ENCODE peak calls at places on chromosome 20, in four cellular contexts. D is HepG2, Z is HCT116, L is upper lobe of left lung. G is an unnamed sample.

GRCh38 chr20:10219452-10219791 is 792 bp downstream of the SNAP25 start:
- ATAC-seq in Z (peak; percentile 85), L (peak; percentile 95), D (peak; percentile 80), G (peak; percentile 72)

GRCh38 chr20:19583532-19584175 is 174.4 kb upstream of the RIN2 start:
- ATAC-seq in D (peak; percentile 89), L (peak; percentile 83), Z (peak; percentile 85), G (peak; percentile 49)

GRCh38 chr20:56778765-56779195 is 149.7 kb downstream of the TFAP2C start:
- ATAC-seq in D (peak; percentile 48), Z (no peak), L (no peak), G (no peak)

GRCh38 chr20:20399705-20400104 is 31.8 kb downstream of the INSM1 start:
- ATAC-seq in D (peak; percentile 83), L (no peak), Z (no peak), G (no peak)

GRCh38 chr20:13736792-13737191 is 47.9 kb downstream of the ESF1 start:
- ATAC-seq in L (peak; percentile 87), Z (no peak), D (no peak), G (peak; percentile 90)

GRCh38 chr20:49427751-49428518 is 54.5 kb downstream of the KCNB1 start:
- ATAC-seq in L (no peak), Z (no peak), D (no peak), G (peak; percentile 20)

GRCh38 chr20:1336699-1337387 is 7.9 kb upstream of the SDCBP2 start:
- ATAC-seq in L (peak; percentile 72), Z (no peak), D (no peak), G (peak; percentile 88)

GRCh38 chr20:47297746-47298145 is 58.8 kb downstream of the ZMYND8 start:
- ATAC-seq in Z (no peak), D (no peak), L (no peak), G (no peak)

GRCh38 chr20:44011251-44011940 is 96.7 kb downstream of the TOX2 start:
- ATAC-seq in Z (no peak), L (no peak), D (no peak), G (no peak)

GRCh38 chr20:25389858-25390537 is 637 bp downstream of the ABHD12 start:
- ATAC-seq in D (peak; percentile 72), Z (peak; percentile 78), L (peak; percentile 63), G (peak; percentile 32)

GRCh38 chr20:38299963-38300362 is 4.0 kb upstream of the BPI start:
- ATAC-seq in Z (peak; percentile 30), L (no peak), D (no peak), G (no peak)

GRCh38 chr20:37282558-37282957 is 6.9 kb upstream of the MANBAL start:
- ATAC-seq in D (no peak), L (peak; percentile 61), Z (peak; percentile 30), G (peak; percentile 69)

GRCh38 chr20:24870876-24871275 is 78.2 kb upstream of the CST7 start:
- ATAC-seq in L (no peak), D (peak; percentile 67), Z (no peak), G (no peak)

GRCh38 chr20:35436175-35436568 is 1.9 kb downstream of the GDF5 start:
- ATAC-seq in L (no peak), D (no peak), Z (no peak), G (no peak)

GRCh38 chr20:10065154-10065833 is 30.5 kb downstream of the ANKEF1 start:
- ATAC-seq in Z (no peak), L (no peak), D (no peak), G (no peak)

GRCh38 chr20:57996936-57997629 is 231.4 kb downstream of the ANKRD60 start:
- ATAC-seq in Z (no peak), L (no peak), D (no peak), G (no peak)

GRCh38 chr20:46990017-46990810 is 95.6 kb downstream of the EYA2 start:
- ATAC-seq in L (peak; percentile 78), Z (no peak), D (no peak), G (peak; percentile 61)

GRCh38 chr20:35619196-35620095 is 3.8 kb downstream of the SPAG4 start:
- ATAC-seq in Z (peak; percentile 71), L (peak; percentile 39), D (peak; percentile 69), G (peak; percentile 30)

GRCh38 chr20:46715292-46715756 is 5.9 kb downstream of the SLC2A10 start:
- ATAC-seq in D (peak; percentile 31), Z (peak; percentile 97), L (peak; percentile 38), G (peak; percentile 94)

GRCh38 chr20:32004963-32005362 is 5.3 kb upstream of the CCM2L start:
- ATAC-seq in Z (peak; percentile 67), D (peak; percentile 18), L (no peak), G (no peak)

GRCh38 chr20:44064501-44065400 is 122.2 kb downstream of the JPH2 start:
- ATAC-seq in L (no peak), D (no peak), Z (no peak), G (no peak)

GRCh38 chr20:1907586-1907985 is 12.4 kb downstream of the SIRPA start:
- ATAC-seq in L (no peak), Z (no peak), D (no peak), G (no peak)

GRCh38 chr20:17882065-17882833 is 86.3 kb downstream of the SNX5 start:
- ATAC-seq in D (peak; percentile 90), L (no peak), Z (no peak), G (no peak)

GRCh38 chr20:17878069-17878911 is 90.3 kb downstream of the SNX5 start:
- ATAC-seq in Z (no peak), L (no peak), D (no peak), G (no peak)

GRCh38 chr20:17875981-17876385 is 92.6 kb downstream of the SNX5 start:
- ATAC-seq in L (no peak), D (peak; percentile 1), Z (no peak), G (no peak)

GRCh38 chr20:17881741-17882064 is 86.9 kb downstream of the SNX5 start:
- ATAC-seq in D (no peak), L (no peak), Z (no peak), G (no peak)

GRCh38 chr20:17878912-17879602 is 89.5 kb downstream of the SNX5 start:
- ATAC-seq in L (no peak), D (no peak), Z (no peak), G (no peak)
- TF ChIP-seq CTCF in L (no peak), D (no peak), Z (no peak), G (no peak)

DNA sequence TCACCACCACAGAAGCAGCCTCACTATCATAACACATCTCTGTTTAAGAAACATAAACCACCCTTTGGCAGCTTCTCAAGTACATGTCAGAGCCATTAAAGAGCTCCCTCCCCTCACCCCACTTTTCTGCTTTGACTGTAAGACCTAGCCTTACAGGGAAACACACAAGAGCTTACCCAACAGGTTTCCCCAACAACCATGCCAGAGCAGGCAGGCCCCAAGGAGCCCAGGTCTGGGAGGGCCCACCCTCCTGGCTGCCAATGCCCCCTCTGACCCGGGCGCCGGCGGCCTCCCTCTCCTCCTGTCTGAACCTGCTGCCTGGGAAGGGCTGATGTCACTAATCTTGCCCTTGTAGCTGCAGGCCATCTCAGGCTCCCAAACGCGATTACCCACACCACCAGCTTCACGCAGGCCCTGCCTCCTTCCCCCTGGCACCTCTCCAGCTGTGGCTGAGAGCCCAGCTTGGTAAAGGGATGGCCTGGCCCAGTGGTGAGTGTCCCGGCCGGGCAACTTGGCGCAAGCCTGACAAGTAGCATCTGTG is 402.0 kb downstream of the MAFB start:
- ATAC-seq in D (no peak), L (peak; percentile 59), Z (no peak), G (no peak)
- TF ChIP-seq POLR2AphosphoS5 in D (no peak), L (no peak), Z (no peak), G (peak; percentile 8)

GRCh38 chr20:34312544-34313217 is 9.5 kb upstream of the AHCY start:
- ATAC-seq in Z (peak; percentile 79), L (peak; percentile 99), D (peak; percentile 73), G (peak; percentile 90)
- TF ChIP-seq POLR2A in Z (no peak), L (no peak), D (no peak), G (no peak)

DNA sequence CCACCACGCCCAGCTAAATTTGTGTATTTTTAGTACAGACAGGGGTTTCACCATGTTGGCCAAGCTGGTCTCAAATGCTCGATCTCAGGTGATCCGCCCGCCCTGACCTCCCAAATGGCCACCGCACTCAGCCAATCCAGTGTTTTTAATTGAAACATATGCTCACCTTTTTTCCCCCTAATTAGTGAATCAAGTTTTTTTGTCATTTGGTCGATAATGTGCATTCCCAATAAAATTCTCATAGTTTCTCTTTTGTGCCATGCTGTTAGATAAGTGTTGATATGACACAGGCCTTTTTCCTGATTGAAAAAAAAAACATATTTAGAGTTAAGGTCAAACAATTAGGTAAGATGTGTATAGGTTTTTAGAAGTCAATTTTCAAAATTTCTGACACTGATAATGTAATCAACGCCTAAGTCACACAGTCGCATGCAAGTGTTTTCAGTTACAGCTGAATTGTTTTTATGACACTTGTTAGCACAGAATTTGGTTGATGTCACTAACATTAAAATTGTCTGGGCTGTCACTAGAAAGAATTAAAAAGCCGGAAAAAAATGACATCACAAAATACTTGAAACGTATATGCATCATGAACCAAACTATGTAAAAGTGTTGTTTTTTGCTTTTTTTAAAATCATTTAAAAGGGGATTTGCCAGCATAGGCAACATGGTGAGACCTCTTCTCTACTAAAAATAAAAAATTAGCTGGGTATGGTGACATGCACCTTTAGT is 21.9 kb downstream of the ZNF217 start:
- ATAC-seq in L (no peak), D (no peak), Z (no peak), G (no peak)
- TF ChIP-seq CTCF in L (no peak), D (no peak), Z (no peak), G (no peak)

GRCh38 chr20:5090191-5090590 is 29.6 kb downstream of the PCNA start:
- ATAC-seq in L (peak; percentile 79), D (no peak), Z (no peak), G (peak; percentile 28)
- TF ChIP-seq POLR2AphosphoS5 in L (peak; percentile 88), D (no peak), Z (no peak), G (no peak)

GRCh38 chr20:39356913-39357312 is 394.8 kb downstream of the DHX35 start:
- ATAC-seq in Z (no peak), D (no peak), L (peak; percentile 56), G (no peak)
- TF ChIP-seq POLR2A in Z (no peak), D (no peak), L (no peak), G (no peak)

GRCh38 chr20:23638309-23638708 is 554 bp upstream of the CST3 start:
- ATAC-seq in D (no peak), L (no peak), Z (no peak), G (no peak)

GRCh38 chr20:23639490-23639958 is 1.8 kb upstream of the CST3 start:
- ATAC-seq in L (no peak), D (no peak), Z (peak; percentile 26), G (no peak)

GRCh38 chr20:23636182-23636907 is 1.4 kb downstream of the CST3 start:
- ATAC-seq in Z (no peak), D (peak; percentile 3), L (no peak), G (no peak)

GRCh38 chr20:23636908-23637281 is 860 bp downstream of the CST3 start:
- ATAC-seq in L (no peak), Z (no peak), D (no peak), G (no peak)

GRCh38 chr20:23637282-23638221 is at the start of gene CST3:
- ATAC-seq in L (peak; percentile 95), Z (peak; percentile 87), D (peak; percentile 70), G (peak; percentile 83)
- TF ChIP-seq CTCF in L (no peak), Z (no peak), D (no peak), G (no peak)

GRCh38 chr20:40668449-40669228 is 20.4 kb downstream of the MAFB start:
- ATAC-seq in D (peak; percentile 99), Z (no peak), L (no peak), G (no peak)
- TF ChIP-seq POLR2AphosphoS5 in D (no peak), Z (no peak), L (no peak), G (no peak)

G was measured in gastroesophageal sphincter.